ENCODE peak calls at places on chromosome 19, in eight cellular contexts. U, E, D, G, O, A, P and J are unnamed samples.

GRCh38 chr19:13623686-13624405 is 117.6 kb upstream of the CACNA1A start:
- DNase-seq in E (no peak), A (no peak), D (no peak), U (no peak), O (no peak), P (no peak), G (no peak), J (no peak)

GRCh38 chr19:13629687-13630357 is 123.5 kb upstream of the CACNA1A start:
- DNase-seq in D (no peak), A (no peak), U (no peak), E (no peak), O (no peak), P (no peak), G (no peak), J (no peak)

GRCh38 chr19:36605839-36606478 is 846 bp downstream of the ZNF382 start:
- DNase-seq in A (no peak), G (no peak), O (no peak), P (no peak), D (no peak), E (no peak), U (no peak), J (no peak)

GRCh38 chr19:45130888-45131615 is 29.7 kb downstream of the NKPD1 start:
- DNase-seq in A (no peak), U (peak; percentile 16), G (no peak), O (no peak), E (no peak), D (no peak), P (no peak), J (peak; percentile 21)

GRCh38 chr19:50909240-50910070 is 1.7 kb downstream of the KLK4 start:
- DNase-seq in O (peak; percentile 30), E (peak; percentile 97), A (no peak), G (peak; percentile 87), D (peak; percentile 57), U (no peak), P (no peak), J (no peak)

GRCh38 chr19:54104998-54105715 is 2.5 kb downstream of the NDUFA3 start:
- DNase-seq in P (no peak), O (no peak), U (no peak), A (no peak), G (no peak), E (no peak), D (peak; percentile 16), J (no peak)

GRCh38 chr19:12778020-12778904 is 2.9 kb upstream of the HOOK2 start:
- DNase-seq in D (peak; percentile 71), A (peak; percentile 87), P (peak; percentile 56), G (peak; percentile 73), E (no peak), U (no peak), O (peak; percentile 48), J (peak; percentile 51)

GRCh38 chr19:4830768-4831265 is 695 bp downstream of the TICAM1 start:
- DNase-seq in G (no peak), A (no peak), E (no peak), P (no peak), D (no peak), O (no peak), U (no peak), J (no peak)

GRCh38 chr19:18875726-18876125 is 20.2 kb downstream of the CERS1 start:
- DNase-seq in E (no peak), O (no peak), U (no peak), A (no peak), G (no peak), D (no peak), P (no peak), J (no peak)

GRCh38 chr19:37869766-37870340 is 36.5 kb downstream of the WDR87 start:
- DNase-seq in O (no peak), U (no peak), A (no peak), D (no peak), E (no peak), G (no peak), P (no peak), J (no peak)

GRCh38 chr19:6221878-6222746 is 57.7 kb downstream of the MLLT1 start:
- DNase-seq in P (no peak), O (no peak), G (no peak), E (no peak), A (no peak), U (no peak), D (no peak), J (no peak)

GRCh38 chr19:18379803-18380747 is 5.9 kb upstream of the GDF15 start:
- DNase-seq in G (no peak), E (no peak), D (no peak), P (no peak), U (no peak), A (peak; percentile 90), O (no peak), J (no peak)

GRCh38 chr19:51018745-51019543 is 565 bp downstream of the KLK10 start:
- DNase-seq in G (peak; percentile 44), A (no peak), P (no peak), E (peak; percentile 61), D (no peak), U (no peak), O (no peak), J (no peak)

GRCh38 chr19:343941-344624 is 513 bp downstream of the MIER2 start:
- DNase-seq in U (peak; percentile 3), O (peak; percentile 42), P (no peak), G (peak; percentile 53), E (peak; percentile 96), A (peak; percentile 45), D (no peak), J (peak; percentile 10)

GRCh38 chr19:55642153-55643002 is 1.1 kb upstream of the ZNF581 start:
- DNase-seq in E (no peak), D (peak; percentile 67), A (peak; percentile 47), G (peak; percentile 50), O (peak; percentile 51), P (peak; percentile 43), U (no peak), J (peak; percentile 45)

GRCh38 chr19:48480151-48480475 is 10.9 kb downstream of the CYTH2 start:
- DNase-seq in U (no peak), E (peak; percentile 50), P (peak; percentile 51), O (peak; percentile 49), A (peak; percentile 81), G (no peak), D (peak; percentile 66), J (peak; percentile 36)

GRCh38 chr19:47776568-47776967 is 1.9 kb upstream of the SELENOW start:
- DNase-seq in G (no peak), A (no peak), P (no peak), E (no peak), U (peak; percentile 67), O (no peak), D (no peak), J (no peak)

GRCh38 chr19:16467581-16467980 is 4.2 kb downstream of the EPS15L1 start:
- DNase-seq in D (no peak), P (no peak), O (no peak), A (peak; percentile 67), E (no peak), G (no peak), U (peak; percentile 62), J (no peak)

GRCh38 chr19:13764821-13765394 is 586 bp downstream of the MRI1 start:
- DNase-seq in O (peak; percentile 50), A (peak; percentile 58), P (peak; percentile 43), D (peak; percentile 65), G (peak; percentile 50), U (no peak), E (peak; percentile 53), J (peak; percentile 43)

GRCh38 chr19:27676877-27677276 is 1536.1 kb downstream of the UQCRFS1 start:
- DNase-seq in P (no peak), E (no peak), D (no peak), U (no peak), O (no peak), A (no peak), G (no peak), J (no peak)

GRCh38 chr19:49672131-49672919 is 4.7 kb upstream of the PRMT1 start:
- DNase-seq in E (peak; percentile 88), U (peak; percentile 73), G (peak; percentile 91), O (peak; percentile 83), P (peak; percentile 69), D (peak; percentile 85), A (peak; percentile 85), J (peak; percentile 82)

GRCh38 chr19:35168261-35168660 is 13.7 kb downstream of the FXYD5 start:
- DNase-seq in E (no peak), D (no peak), A (no peak), G (no peak), O (no peak), U (no peak), P (no peak), J (no peak)